ENCODE peak calls at places on chromosomes 3 and 15, in five cellular contexts. One of them, this sample, is unnamed. For H3K4me1, the result is how much of the 10 kb centered on the place peaks cover.

GRCh38 chr3:30495172-30496124 is 111.0 kb upstream of the TGFBR2 start:
- DNase-seq in psoas muscle: no peak
- DNase-seq in right atrium auricular region: no peak
- DNase-seq in spleen: no peak
- DNase-seq in PC-3: peak
- DNase-seq in this sample: no peak

GRCh38 chr15:46297766-46298165 is 662.9 kb downstream of the SQOR start:
- DNase-seq in psoas muscle: no peak
- DNase-seq in right atrium auricular region: no peak
- DNase-seq in spleen: no peak
- DNase-seq in PC-3: no peak
- DNase-seq in this sample: no peak

GRCh38 chr15:90143176-90143655 is 40.9 kb upstream of the IDH2 start:
- DNase-seq in psoas muscle: peak
- DNase-seq in right atrium auricular region: no peak
- DNase-seq in spleen: peak
- DNase-seq in PC-3: peak
- DNase-seq in this sample: peak

GRCh38 chr3:190718097-190718496 is 144.4 kb downstream of the GMNC start:
- DNase-seq in psoas muscle: no peak
- DNase-seq in right atrium auricular region: no peak
- DNase-seq in spleen: no peak
- DNase-seq in PC-3: no peak
- DNase-seq in this sample: no peak

GRCh38 chr3:111338059-111338698 is 203.8 kb upstream of the CD96 start:
- DNase-seq in psoas muscle: no peak
- DNase-seq in right atrium auricular region: peak
- DNase-seq in spleen: no peak
- DNase-seq in PC-3: peak
- DNase-seq in this sample: peak

GRCh38 chr3:46205286-46205960 is 2.7 kb downstream of the CCR1 start:
- DNase-seq in psoas muscle: no peak
- DNase-seq in right atrium auricular region: no peak
- DNase-seq in spleen: no peak
- DNase-seq in PC-3: no peak
- DNase-seq in this sample: no peak

GRCh38 chr15:87626835-87627234 is 629.7 kb downstream of the NTRK3 start:
- DNase-seq in psoas muscle: no peak
- DNase-seq in right atrium auricular region: no peak
- DNase-seq in spleen: no peak
- DNase-seq in PC-3: no peak
- DNase-seq in this sample: no peak

GRCh38 chr3:30544811-30545210 is 61.6 kb upstream of the TGFBR2 start:
- DNase-seq in psoas muscle: no peak
- DNase-seq in right atrium auricular region: no peak
- DNase-seq in spleen: no peak
- DNase-seq in PC-3: peak
- DNase-seq in this sample: no peak

GRCh38 chr3:72997421-72997961 is 880 bp downstream of the PPP4R2 start:
- DNase-seq in psoas muscle: no peak
- DNase-seq in right atrium auricular region: no peak
- DNase-seq in spleen: no peak
- DNase-seq in PC-3: peak
- DNase-seq in this sample: peak

GRCh38 chr3:186108106-186108940 is 566 bp downstream of the ETV5 start:
- DNase-seq in psoas muscle: peak
- DNase-seq in right atrium auricular region: peak
- DNase-seq in spleen: peak
- DNase-seq in PC-3: peak
- DNase-seq in this sample: no peak

GRCh38 chr3:99895706-99896441 is 78.2 kb downstream of the CMSS1 start:
- DNase-seq in psoas muscle: no peak
- DNase-seq in right atrium auricular region: no peak
- DNase-seq in spleen: no peak
- DNase-seq in PC-3: peak
- DNase-seq in this sample: peak

GRCh38 chr15:94164202-94164807 is 67.1 kb upstream of the MCTP2 start:
- DNase-seq in psoas muscle: no peak
- DNase-seq in right atrium auricular region: no peak
- DNase-seq in spleen: no peak
- DNase-seq in PC-3: peak
- DNase-seq in this sample: peak

GRCh38 chr3:97138914-97139541 is 324.6 kb downstream of the EPHA6 start:
- DNase-seq in psoas muscle: no peak
- DNase-seq in right atrium auricular region: no peak
- DNase-seq in spleen: no peak
- DNase-seq in PC-3: peak
- DNase-seq in this sample: no peak

GRCh38 chr15:74631935-74632560 is 16.4 kb downstream of the CLK3 start:
- DNase-seq in psoas muscle: peak
- DNase-seq in right atrium auricular region: no peak
- DNase-seq in spleen: peak
- DNase-seq in PC-3: peak
- DNase-seq in this sample: peak

GRCh38 chr15:31387483-31388118 is 61.0 kb downstream of the KLF13 start:
- DNase-seq in psoas muscle: peak
- DNase-seq in right atrium auricular region: peak
- DNase-seq in spleen: no peak
- DNase-seq in PC-3: peak
- DNase-seq in this sample: peak

GRCh38 chr3:44976002-44976815 is at the start of the genes EXOSC7 and ZDHHC3:
- DNase-seq in psoas muscle: peak
- DNase-seq in right atrium auricular region: peak
- DNase-seq in spleen: peak
- DNase-seq in PC-3: peak
- DNase-seq in this sample: peak

GRCh38 chr3:65902304-65902793 is 136.4 kb downstream of the MAGI1 start:
- DNase-seq in psoas muscle: no peak
- DNase-seq in right atrium auricular region: no peak
- DNase-seq in spleen: no peak
- DNase-seq in PC-3: no peak
- DNase-seq in this sample: peak

GRCh38 chr3:193345431-193345830 is 33.1 kb downstream of the ATP13A5 start:
- DNase-seq in psoas muscle: no peak
- DNase-seq in right atrium auricular region: no peak
- DNase-seq in spleen: no peak
- DNase-seq in PC-3: no peak
- DNase-seq in this sample: no peak

GRCh38 chr15:45704329-45705249 is 69.8 kb downstream of the SQOR start:
- DNase-seq in psoas muscle: no peak
- DNase-seq in right atrium auricular region: no peak
- DNase-seq in spleen: peak
- DNase-seq in PC-3: no peak
- DNase-seq in this sample: peak

GRCh38 chr3:143443851-143444331 is 324.3 kb downstream of the CHST2 start:
- DNase-seq in psoas muscle: no peak
- DNase-seq in right atrium auricular region: peak
- DNase-seq in spleen: no peak
- DNase-seq in PC-3: peak
- DNase-seq in this sample: peak

GRCh38 chr3:151101270-151101954 is 15.9 kb downstream of the MED12L start:
- DNase-seq in psoas muscle: no peak
- DNase-seq in right atrium auricular region: no peak
- DNase-seq in spleen: no peak
- DNase-seq in PC-3: no peak
- DNase-seq in this sample: no peak

GRCh38 chr3:30081904-30082303 is 524.5 kb upstream of the TGFBR2 start:
- DNase-seq in psoas muscle: no peak
- DNase-seq in right atrium auricular region: no peak
- DNase-seq in spleen: no peak
- DNase-seq in PC-3: peak
- DNase-seq in this sample: no peak

GRCh38 chr15:62950455-62950854 is 92.1 kb upstream of the TPM1 start:
- DNase-seq in psoas muscle: no peak
- DNase-seq in right atrium auricular region: no peak
- DNase-seq in spleen: no peak
- DNase-seq in PC-3: no peak
- DNase-seq in this sample: no peak

GRCh38 chr3:149005424-149005823 is 14.1 kb downstream of the GYG1 start:
- DNase-seq in psoas muscle: no peak
- DNase-seq in right atrium auricular region: no peak
- DNase-seq in spleen: no peak
- DNase-seq in PC-3: no peak
- DNase-seq in this sample: no peak

GRCh38 chr3:127406309-127407025 is 118.6 kb upstream of the PRR20G start:
- DNase-seq in psoas muscle: no peak
- DNase-seq in right atrium auricular region: no peak
- DNase-seq in spleen: peak
- DNase-seq in PC-3: peak
- DNase-seq in this sample: no peak

GRCh38 chr15:101481381-101481705 is 8.2 kb downstream of the PCSK6 start:
- DNase-seq in psoas muscle: no peak
- DNase-seq in right atrium auricular region: no peak
- DNase-seq in spleen: no peak
- DNase-seq in PC-3: no peak
- DNase-seq in this sample: no peak

GRCh38 chr3:38238416-38239008 is 27.1 kb upstream of the SLC22A13 start:
- DNase-seq in psoas muscle: no peak
- DNase-seq in right atrium auricular region: no peak
- DNase-seq in spleen: no peak
- DNase-seq in PC-3: no peak
- DNase-seq in this sample: no peak

GRCh38 chr3:123194552-123194951 is 7.2 kb upstream of the SEC22A start:
- DNase-seq in psoas muscle: no peak
- DNase-seq in right atrium auricular region: no peak
- DNase-seq in spleen: no peak
- DNase-seq in PC-3: no peak
- DNase-seq in this sample: peak

GRCh38 chr3:150761831-150762661 is 923 bp downstream of the SIAH2 start:
- DNase-seq in psoas muscle: peak
- DNase-seq in right atrium auricular region: peak
- DNase-seq in spleen: peak
- DNase-seq in PC-3: peak
- DNase-seq in this sample: peak

GRCh38 chr3:109851854-109852253 is 514.5 kb upstream of the DPPA4 start:
- DNase-seq in psoas muscle: no peak
- DNase-seq in right atrium auricular region: no peak
- DNase-seq in spleen: no peak
- DNase-seq in PC-3: no peak
- DNase-seq in this sample: no peak

DNA sequence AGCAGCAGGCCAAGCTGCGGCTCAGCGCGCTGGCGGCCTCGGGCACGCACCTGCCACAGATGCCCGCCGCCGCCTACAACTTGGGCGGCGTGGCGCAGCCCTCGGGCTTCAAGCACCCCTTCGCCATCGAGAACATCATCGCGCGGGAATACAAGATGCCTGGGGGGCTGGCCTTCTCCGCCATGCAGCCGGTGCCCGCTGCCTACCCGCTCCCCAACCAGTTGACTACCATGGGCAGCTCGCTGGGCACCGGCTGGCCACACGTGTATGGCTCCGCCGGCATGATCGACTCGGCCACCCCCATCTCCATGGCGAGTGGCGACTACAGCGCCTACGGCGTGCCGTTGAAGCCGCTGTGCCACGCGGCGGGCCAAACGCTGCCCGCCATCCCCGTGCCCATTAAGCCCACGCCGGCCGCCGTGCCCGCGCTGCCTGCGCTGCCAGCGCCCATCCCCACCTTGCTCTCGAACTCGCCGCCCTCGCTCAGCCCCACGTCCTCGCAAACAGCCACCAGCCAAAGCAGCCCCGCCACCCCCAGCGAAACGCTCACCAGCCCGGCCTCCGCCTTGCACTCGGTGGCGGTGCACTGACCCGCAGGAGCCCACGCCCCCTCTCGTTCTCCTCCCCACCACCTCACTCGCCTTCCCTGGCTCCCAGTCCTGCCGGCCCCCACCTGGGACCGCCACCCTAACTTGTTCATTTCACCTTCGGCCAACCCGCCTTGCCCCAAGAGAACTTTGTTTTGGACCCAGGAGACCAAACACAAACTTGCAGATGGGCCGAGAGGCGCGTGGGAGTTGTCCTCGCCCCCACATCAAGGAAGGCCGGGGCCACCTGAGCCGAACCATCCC is 1.5 kb downstream of the FOXB1 start:
- DNase-seq in psoas muscle: no peak
- DNase-seq in right atrium auricular region: no peak
- DNase-seq in spleen: peak
- DNase-seq in PC-3: no peak
- DNase-seq in this sample: no peak
- H3K4me1 ChIP-seq in psoas muscle: under half
- H3K4me1 ChIP-seq in right atrium auricular region: under half
- H3K4me1 ChIP-seq in spleen: under half
- H3K4me1 ChIP-seq in PC-3: under half
- H3K4me1 ChIP-seq in this sample: under half

DNA sequence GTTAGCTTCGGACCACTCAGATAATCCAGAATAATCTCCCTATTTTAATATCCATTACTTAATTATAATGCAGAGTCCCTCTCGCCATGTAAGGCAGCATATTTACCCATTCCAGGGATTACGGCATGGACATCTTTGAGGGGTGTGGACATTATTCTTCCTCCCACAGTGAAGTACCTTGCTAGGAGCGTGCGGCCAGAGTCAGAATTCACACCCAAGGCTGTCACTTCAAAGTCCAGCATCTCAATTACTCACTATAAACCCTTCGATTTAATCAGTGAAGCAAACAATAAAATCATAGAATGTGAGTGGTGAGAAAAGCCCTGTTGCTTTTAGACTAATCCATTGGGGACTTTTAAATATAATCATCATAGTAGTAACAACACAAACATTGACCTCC is 11.6 kb downstream of the SEMA6D start:
- DNase-seq in psoas muscle: no peak
- DNase-seq in right atrium auricular region: no peak
- DNase-seq in spleen: no peak
- DNase-seq in PC-3: no peak
- DNase-seq in this sample: no peak
- H3K4me1 ChIP-seq in psoas muscle: half or more
- H3K4me1 ChIP-seq in right atrium auricular region: half or more
- H3K4me1 ChIP-seq in spleen: under half
- H3K4me1 ChIP-seq in PC-3: under half
- H3K4me1 ChIP-seq in this sample: under half

GRCh38 chr15:67827561-67828378 is 2.5 kb downstream of the SKOR1 start:
- DNase-seq in psoas muscle: peak
- DNase-seq in right atrium auricular region: no peak
- DNase-seq in spleen: peak
- DNase-seq in PC-3: no peak
- DNase-seq in this sample: no peak

GRCh38 chr15:67825880-67826716 is 789 bp downstream of the SKOR1 start:
- DNase-seq in psoas muscle: peak
- DNase-seq in right atrium auricular region: no peak
- DNase-seq in spleen: peak
- DNase-seq in PC-3: no peak
- DNase-seq in this sample: peak

GRCh38 chr15:67828379-67828968 is 3.2 kb downstream of the SKOR1 start:
- DNase-seq in psoas muscle: no peak
- DNase-seq in right atrium auricular region: no peak
- DNase-seq in spleen: peak
- DNase-seq in PC-3: no peak
- DNase-seq in this sample: no peak

GRCh38 chr15:67824900-67825879 is at the start of gene SKOR1:
- DNase-seq in psoas muscle: peak
- DNase-seq in right atrium auricular region: no peak
- DNase-seq in spleen: peak
- DNase-seq in PC-3: no peak
- DNase-seq in this sample: no peak

GRCh38 chr15:67826717-67827560 is 1.6 kb downstream of the SKOR1 start:
- DNase-seq in psoas muscle: peak
- DNase-seq in right atrium auricular region: no peak
- DNase-seq in spleen: peak
- DNase-seq in PC-3: no peak
- DNase-seq in this sample: no peak
- H3K4me1 ChIP-seq in psoas muscle: under half
- H3K4me1 ChIP-seq in right atrium auricular region: half or more
- H3K4me1 ChIP-seq in spleen: half or more
- H3K4me1 ChIP-seq in PC-3: under half
- H3K4me1 ChIP-seq in this sample: half or more

GRCh38 chr3:61901481-61901880 is 340.1 kb downstream of the PTPRG start:
- DNase-seq in psoas muscle: no peak
- DNase-seq in right atrium auricular region: no peak
- DNase-seq in spleen: no peak
- DNase-seq in PC-3: no peak
- DNase-seq in this sample: no peak
- H3K4me1 ChIP-seq in psoas muscle: under half
- H3K4me1 ChIP-seq in right atrium auricular region: under half
- H3K4me1 ChIP-seq in spleen: under half
- H3K4me1 ChIP-seq in PC-3: under half
- H3K4me1 ChIP-seq in this sample: under half